ENCODE peak calls at places on chromosomes 3 and 15, in six cellular contexts. Y is caudate nucleus, J is ELR, O is ACHN, S is T1000, A is NCI-H524. R is an unnamed sample.

GRCh38 chr3:155334215-155334896 is 40.9 kb upstream of the STRIT1 start:
- DNase-seq in O (no peak), S (no peak), A (no peak), J (no peak), Y (no peak), R (no peak)

GRCh38 chr3:69014022-69014580 is 617 bp upstream of the EOGT start:
- DNase-seq in Y (no peak), A (no peak), O (peak), S (no peak), J (peak), R (no peak)

GRCh38 chr3:100737334-100737733 is 28.0 kb downstream of the TFG start:
- DNase-seq in S (no peak), O (peak), A (peak), Y (no peak), J (peak), R (no peak)

GRCh38 chr3:127394984-127395662 is 107.3 kb upstream of the PRR20G start:
- DNase-seq in O (no peak), S (no peak), J (no peak), A (peak), Y (no peak), R (no peak)

GRCh38 chr3:58163234-58163633 is 47.5 kb downstream of the DNASE1L3 start:
- DNase-seq in S (no peak), J (no peak), O (no peak), Y (no peak), A (no peak), R (no peak)

GRCh38 chr15:31552482-31553099 is 226.0 kb downstream of the KLF13 start:
- DNase-seq in J (peak), A (no peak), S (no peak), Y (no peak), O (no peak), R (no peak)

GRCh38 chr3:126621627-126622345 is 33.1 kb downstream of the TXNRD3 start:
- DNase-seq in O (peak), J (peak), A (no peak), Y (no peak), S (no peak), R (no peak)

GRCh38 chr15:31081568-31082250 is 19.8 kb downstream of the TRPM1 start:
- DNase-seq in S (no peak), Y (no peak), A (no peak), O (peak), J (no peak), R (no peak)

GRCh38 chr15:67172172-67172571 is 82.3 kb downstream of the AAGAB start:
- DNase-seq in Y (no peak), O (no peak), S (no peak), J (peak), A (no peak), R (no peak)

GRCh38 chr3:98450372-98450771 is 12.6 kb upstream of the OR5K1 start:
- DNase-seq in J (no peak), A (no peak), S (no peak), O (no peak), Y (no peak), R (no peak)

GRCh38 chr15:83290236-83290635 is 5.8 kb upstream of the BNC1 start:
- DNase-seq in A (no peak), Y (no peak), O (no peak), S (no peak), J (no peak), R (no peak)

GRCh38 chr15:98746375-98746679 is 98.0 kb downstream of the IGF1R start:
- DNase-seq in S (no peak), A (no peak), J (no peak), O (no peak), Y (no peak), R (no peak)

GRCh38 chr3:29536016-29536736 is 255.3 kb downstream of the RBMS3 start:
- DNase-seq in Y (no peak), A (no peak), O (no peak), J (no peak), S (no peak), R (no peak)

GRCh38 chr3:142507241-142507640 is 59.4 kb upstream of the XRN1 start:
- DNase-seq in Y (no peak), A (no peak), S (no peak), J (no peak), O (no peak), R (no peak)

GRCh38 chr15:38050988-38051387 is 116.5 kb downstream of the TMCO5A start:
- DNase-seq in A (no peak), Y (no peak), S (no peak), J (no peak), O (no peak), R (no peak)

GRCh38 chr3:141000691-141001090 is 50.5 kb upstream of the SPSB4 start:
- DNase-seq in S (no peak), O (no peak), J (no peak), Y (no peak), A (no peak), R (no peak)

GRCh38 chr3:15198686-15199085 is 7.4 kb upstream of the CAPN7 start:
- DNase-seq in Y (no peak), J (no peak), S (no peak), A (no peak), O (no peak), R (no peak)

GRCh38 chr3:190534986-190535385 is 21.1 kb downstream of the IL1RAP start:
- DNase-seq in O (no peak), Y (no peak), J (no peak), S (no peak), A (no peak), R (no peak)

GRCh38 chr3:41053220-41053619 is 146.1 kb upstream of the CTNNB1 start:
- DNase-seq in J (no peak), O (no peak), Y (peak), S (no peak), A (no peak), R (no peak)

GRCh38 chr15:65902373-65902772 is 33.1 kb downstream of the RAB11A start:
- DNase-seq in J (peak), Y (no peak), A (no peak), S (no peak), O (peak), R (peak)

GRCh38 chr3:171556574-171557145 is 96.5 kb upstream of the TNIK start:
- DNase-seq in A (peak), Y (no peak), J (peak), S (no peak), O (no peak), R (no peak)